ENCODE peak calls at places on chromosomes 1 and 21, in four cellular contexts. U is ovary, G is stomach, Y is SK-N-SH. I is an unnamed sample.

GRCh38 chr1:85290826-85291225 is 14.4 kb upstream of the BCL10 start:
- DNase-seq in U (no peak), G (no peak), Y (no peak), I (no peak)

GRCh38 chr1:75487399-75487798 is 123.5 kb downstream of the SLC44A5 start:
- DNase-seq in U (no peak), G (no peak), Y (no peak), I (no peak)

GRCh38 chr1:77582905-77583304 is 99.6 kb downstream of the ZZZ3 start:
- DNase-seq in U (no peak), G (no peak), Y (no peak), I (no peak)

GRCh38 chr1:174352883-174353608 is 94.7 kb upstream of the GPR52 start:
- DNase-seq in U (no peak), G (no peak), Y (no peak), I (no peak)

GRCh38 chr1:116486424-116486823 is 84.4 kb downstream of the CD58 start:
- DNase-seq in U (no peak), G (no peak), Y (no peak), I (no peak)

GRCh38 chr1:63261736-63262142 is 60.6 kb upstream of the FOXD3 start:
- DNase-seq in U (no peak), G (no peak), Y (no peak), I (no peak)

GRCh38 chr1:153354515-153355193 is 3.0 kb upstream of the S100A9 start:
- DNase-seq in U (no peak), G (no peak), Y (no peak), I (no peak)

GRCh38 chr1:21232044-21232443 is 55.3 kb upstream of the EIF4G3 start:
- DNase-seq in U (no peak), G (peak), Y (peak), I (no peak)

GRCh38 chr21:38494688-38495087 is 3.6 kb downstream of the ERG start:
- DNase-seq in U (no peak), G (no peak), Y (no peak), I (no peak)

GRCh38 chr1:47986741-47987140 is 10.4 kb downstream of the TRABD2B start:
- DNase-seq in U (peak), G (no peak), Y (peak), I (no peak)

GRCh38 chr1:29383972-29384371 is 147.7 kb downstream of the PTPRU start:
- DNase-seq in U (no peak), G (no peak), Y (no peak), I (peak)

GRCh38 chr1:63327417-63328139 is 5.2 kb downstream of the FOXD3 start:
- DNase-seq in U (peak), G (peak), Y (peak), I (no peak)

GRCh38 chr1:101338714-101339430 is 102.1 kb downstream of the S1PR1 start:
- DNase-seq in U (no peak), G (no peak), Y (no peak), I (no peak)

GRCh38 chr1:40743860-40744259 is 39.7 kb upstream of the KCNQ4 start:
- DNase-seq in U (no peak), G (no peak), Y (no peak), I (no peak)

GRCh38 chr1:44588551-44588950 is 85.7 kb downstream of the TMEM53 start:
- DNase-seq in U (no peak), G (no peak), Y (no peak), I (no peak)

GRCh38 chr1:200905411-200906052 is 10.8 kb downstream of the INAVA start:
- DNase-seq in U (no peak), G (no peak), Y (no peak), I (no peak)

GRCh38 chr1:200906491-200906890 is 11.8 kb downstream of the INAVA start:
- DNase-seq in U (no peak), G (no peak), Y (no peak), I (no peak)

GRCh38 chr1:200908158-200908868 is 13.6 kb downstream of the INAVA start:
- DNase-seq in U (no peak), G (no peak), Y (no peak), I (no peak)

GRCh38 chr1:200909071-200909470 is 14.4 kb downstream of the INAVA start:
- DNase-seq in U (no peak), G (no peak), Y (no peak), I (no peak)

DNA sequence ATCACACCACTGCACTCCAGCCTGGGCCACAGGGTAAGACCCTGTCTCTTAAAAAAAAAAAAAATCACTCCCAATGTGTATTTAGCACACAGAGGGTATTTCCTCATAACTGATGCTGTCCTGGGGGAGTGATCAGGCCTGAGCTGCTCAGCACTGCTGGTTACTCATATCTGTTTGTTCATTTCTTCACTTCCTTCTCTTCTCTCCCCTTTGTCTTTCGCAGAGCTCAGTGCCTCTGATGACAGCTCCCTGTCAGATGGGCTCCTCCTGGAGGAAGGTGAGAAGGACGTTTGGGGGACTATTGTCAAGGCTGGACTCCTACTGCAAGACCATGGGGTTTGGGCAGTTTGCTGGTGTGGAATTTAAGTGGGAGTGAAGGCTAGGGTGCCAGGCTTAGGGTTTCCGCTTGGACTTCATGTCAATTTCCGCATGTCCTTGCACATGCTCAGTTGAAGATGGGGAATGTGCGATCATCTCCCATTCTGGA is 13.0 kb downstream of the INAVA start:
- DNase-seq in U (no peak), G (no peak), Y (no peak), I (no peak)
- TF ChIP-seq EP300 in U (no peak), G (no peak), Y (no peak), I (no peak)

GRCh38 chr21:41750532-41751151 is 16.2 kb downstream of the RIPK4 start:
- DNase-seq in U (no peak), G (no peak), Y (no peak), I (no peak)

GRCh38 chr21:41751621-41752020 is 15.2 kb downstream of the RIPK4 start:
- DNase-seq in U (no peak), G (peak), Y (no peak), I (no peak)

GRCh38 chr21:41747943-41748738 is 18.7 kb downstream of the RIPK4 start:
- DNase-seq in U (no peak), G (no peak), Y (no peak), I (no peak)

GRCh38 chr21:41750051-41750450 is 16.8 kb downstream of the RIPK4 start:
- DNase-seq in U (no peak), G (no peak), Y (no peak), I (no peak)

GRCh38 chr21:41749286-41749685 is 17.6 kb downstream of the RIPK4 start:
- DNase-seq in U (no peak), G (no peak), Y (no peak), I (no peak)
- TF ChIP-seq CTCF in U (no peak), G (no peak), Y (no peak), I (no peak)

GRCh38 chr1:154497026-154497806 is 4.8 kb upstream of the TDRD10 start:
- DNase-seq in U (no peak), G (peak), Y (peak), I (no peak)
- TF ChIP-seq EP300 in U (no peak), G (no peak), Y (no peak), I (no peak)

DNA sequence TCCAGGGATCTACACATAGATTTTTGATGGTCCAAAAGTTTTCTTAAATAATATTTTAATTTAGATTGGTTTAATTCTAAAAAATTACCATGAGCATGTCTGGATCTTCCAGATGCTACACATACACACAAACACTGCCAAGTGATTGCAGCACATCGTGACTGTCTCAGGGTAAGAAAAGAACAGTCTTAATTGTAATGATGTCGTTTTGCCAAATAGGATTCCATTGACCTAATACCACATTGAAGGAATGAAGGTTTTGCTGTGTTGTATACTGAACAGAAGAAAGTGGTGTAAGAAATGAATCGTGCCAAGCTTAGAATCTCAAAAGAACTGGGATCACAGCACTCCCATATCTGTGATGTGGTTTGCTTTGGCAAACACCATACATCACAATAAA is 633.3 kb upstream of the CAMK1G start:
- DNase-seq in U (no peak), G (no peak), Y (no peak), I (no peak)
- TF ChIP-seq CTCF in U (no peak), G (no peak), Y (no peak), I (no peak)

GRCh38 chr1:36450270-36450918 is at the start of gene OSCP1:
- DNase-seq in U (peak), G (peak), Y (peak), I (peak)
- TF ChIP-seq EP300 in U (no peak), G (no peak), Y (no peak), I (no peak)

GRCh38 chr1:178093958-178094751 is at the start of gene RASAL2:
- DNase-seq in U (peak), G (peak), Y (peak), I (peak)
- TF ChIP-seq CTCF in U (no peak), G (no peak), Y (peak), I (no peak)

DNA sequence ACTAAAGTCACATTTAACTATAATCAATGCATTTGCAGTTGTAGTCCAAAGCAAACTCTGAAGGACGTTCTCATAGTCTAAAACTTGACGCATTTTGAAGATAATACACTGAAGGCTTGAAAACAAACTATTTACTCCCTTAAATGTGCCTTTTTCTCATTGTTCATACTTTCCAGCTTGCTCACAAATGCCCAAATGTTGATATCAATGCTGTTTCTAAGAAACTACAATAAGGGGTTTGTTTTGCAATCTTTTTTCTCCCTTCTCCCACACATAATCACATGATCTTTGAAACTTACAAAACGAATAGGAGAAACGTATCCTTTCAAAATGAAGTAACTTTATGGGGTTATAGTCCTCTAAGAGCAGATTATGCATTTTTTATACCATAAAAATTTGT is 508.7 kb downstream of the DPYD start:
- DNase-seq in U (no peak), G (no peak), Y (no peak), I (no peak)
- TF ChIP-seq EP300 in U (no peak), G (no peak), Y (no peak), I (no peak)